ENCODE peak calls at places on chromosomes 6 and 20, in six cellular contexts. G is GM12878, Q is K562, O is GM12891, B is H1, X is HepG2. Y is an unnamed sample.

GRCh38 chr20:5000263-5001173 is 792 bp downstream of the SLC23A2 start:
- DNase-seq in G (no peak), Q (peak), O (no peak), B (no peak), X (peak), Y (peak)

GRCh38 chr20:4053516-4053919 is 38.2 kb upstream of the RNF24 start:
- DNase-seq in G (no peak), Q (no peak), O (no peak), B (no peak), X (no peak), Y (no peak)

GRCh38 chr6:136123464-136123863 is 126.6 kb downstream of the MTFR2 start:
- DNase-seq in G (no peak), Q (no peak), O (no peak), B (no peak), X (no peak), Y (no peak)

GRCh38 chr6:18387061-18387721 is at the start of gene RNF144B:
- DNase-seq in G (peak), Q (no peak), O (no peak), B (peak), X (peak), Y (peak)

GRCh38 chr6:7413151-7413823 is 23.7 kb downstream of the RIOK1 start:
- DNase-seq in G (no peak), Q (no peak), O (no peak), B (no peak), X (no peak), Y (no peak)

GRCh38 chr6:135423649-135424128 is 73.9 kb downstream of the AHI1 start:
- DNase-seq in G (peak), Q (peak), O (no peak), B (no peak), X (peak), Y (no peak)

GRCh38 chr6:90105766-90106165 is 190.9 kb downstream of the BACH2 start:
- DNase-seq in G (no peak), Q (no peak), O (no peak), B (no peak), X (no peak), Y (no peak)

GRCh38 chr20:21291026-21291425 is 12.1 kb upstream of the XRN2 start:
- DNase-seq in G (no peak), Q (no peak), O (no peak), B (no peak), X (no peak), Y (no peak)

GRCh38 chr6:135183532-135184440 is 2.7 kb downstream of the MYB start:
- DNase-seq in G (no peak), Q (peak), O (no peak), B (no peak), X (peak), Y (no peak)

GRCh38 chr6:43842231-43842794 is 72.3 kb downstream of the VEGFA start:
- DNase-seq in G (no peak), Q (no peak), O (no peak), B (no peak), X (no peak), Y (no peak)

GRCh38 chr6:34044945-34045595 is 100.8 kb downstream of the GRM4 start:
- DNase-seq in G (peak), Q (no peak), O (no peak), B (no peak), X (no peak), Y (no peak)

GRCh38 chr6:110629153-110629552 is 152.7 kb upstream of the SLC22A16 start:
- DNase-seq in G (no peak), Q (no peak), O (no peak), B (no peak), X (no peak), Y (no peak)

GRCh38 chr20:37421988-37422387 is 76.0 kb downstream of the SRC start:
- DNase-seq in G (no peak), Q (no peak), O (no peak), B (no peak), X (no peak), Y (no peak)

GRCh38 chr6:16130437-16130891 is 1.6 kb downstream of the MYLIP start:
- DNase-seq in G (no peak), Q (no peak), O (no peak), B (no peak), X (no peak), Y (no peak)

GRCh38 chr6:106883808-106884262 is 90.7 kb downstream of the CD24 start:
- DNase-seq in G (no peak), Q (peak), O (no peak), B (no peak), X (peak), Y (no peak)

GRCh38 chr20:10853176-10853575 is 179.4 kb upstream of the JAG1 start:
- DNase-seq in G (no peak), Q (no peak), O (no peak), B (no peak), X (no peak), Y (no peak)

GRCh38 chr6:82616386-82617028 is 252.9 kb downstream of the TPBG start:
- DNase-seq in G (no peak), Q (no peak), O (no peak), B (no peak), X (no peak), Y (no peak)

GRCh38 chr6:25882066-25882496 is 8.0 kb upstream of the SLC17A3 start:
- DNase-seq in G (no peak), Q (no peak), O (no peak), B (peak), X (no peak), Y (no peak)

GRCh38 chr6:4055420-4056041 is 23.4 kb downstream of the FAM217A start:
- DNase-seq in G (no peak), Q (peak), O (no peak), B (no peak), X (peak), Y (no peak)

GRCh38 chr6:44001318-44001868 is 125.9 kb downstream of the MRPL14 start:
- DNase-seq in G (peak), Q (peak), O (no peak), B (peak), X (peak), Y (no peak)

GRCh38 chr6:38739532-38739931 is 24.4 kb downstream of the DNAH8 start:
- DNase-seq in G (no peak), Q (no peak), O (no peak), B (no peak), X (no peak), Y (no peak)

GRCh38 chr20:45308078-45308778 is at the start of gene MATN4:
- DNase-seq in G (no peak), Q (no peak), O (no peak), B (no peak), X (no peak), Y (no peak)

GRCh38 chr20:45036044-45036755 is 64.7 kb downstream of the KCNS1 start:
- DNase-seq in G (no peak), Q (peak), O (no peak), B (no peak), X (peak), Y (no peak)

GRCh38 chr6:41161380-41161779 is 1.5 kb downstream of the TREM2 start:
- DNase-seq in G (no peak), Q (no peak), O (no peak), B (no peak), X (no peak), Y (no peak)

GRCh38 chr20:24778585-24779031 is 170.5 kb upstream of the CST7 start:
- DNase-seq in G (no peak), Q (no peak), O (no peak), B (no peak), X (no peak), Y (no peak)

GRCh38 chr6:74284266-74284665 is 588.3 kb downstream of the CD109 start:
- DNase-seq in G (no peak), Q (no peak), O (no peak), B (no peak), X (no peak), Y (no peak)

GRCh38 chr20:10665791-10666190 is 8.0 kb downstream of the JAG1 start:
- DNase-seq in G (no peak), Q (no peak), O (no peak), B (no peak), X (no peak), Y (no peak)

GRCh38 chr20:38867062-38867359 is 59.2 kb upstream of the FAM83D start:
- DNase-seq in G (no peak), Q (no peak), O (no peak), B (no peak), X (no peak), Y (no peak)

GRCh38 chr20:38624084-38624483 is 22.5 kb downstream of the ARHGAP40 start:
- DNase-seq in G (no peak), Q (no peak), O (no peak), B (no peak), X (no peak), Y (no peak)

GRCh38 chr6:68718379-68719073 is 83.4 kb downstream of the ADGRB3 start:
- DNase-seq in G (no peak), Q (no peak), O (no peak), B (no peak), X (no peak), Y (no peak)

GRCh38 chr6:25392372-25392771 is 113.2 kb downstream of the CARMIL1 start:
- DNase-seq in G (no peak), Q (no peak), O (no peak), B (no peak), X (no peak), Y (no peak)

GRCh38 chr6:6466967-6467761 is 121.4 kb upstream of the LY86 start:
- DNase-seq in G (no peak), Q (no peak), O (no peak), B (no peak), X (no peak), Y (no peak)

GRCh38 chr6:34657307-34657978 is 39.1 kb downstream of the ILRUN start:
- DNase-seq in G (no peak), Q (peak), O (no peak), B (no peak), X (peak), Y (no peak)

GRCh38 chr6:44276667-44277640 is 6.7 kb downstream of the TMEM151B start:
- DNase-seq in G (no peak), Q (no peak), O (no peak), B (no peak), X (no peak), Y (no peak)

GRCh38 chr6:79631800-79632172 is 657 bp downstream of the SH3BGRL2 start:
- DNase-seq in G (no peak), Q (no peak), O (no peak), B (no peak), X (no peak), Y (no peak)

GRCh38 chr6:123875784-123876183 is 72.1 kb downstream of the NKAIN2 start:
- DNase-seq in G (no peak), Q (no peak), O (no peak), B (no peak), X (no peak), Y (no peak)

GRCh38 chr6:166305562-166306117 is 2.6 kb downstream of the PRR18 start:
- DNase-seq in G (no peak), Q (no peak), O (no peak), B (no peak), X (no peak), Y (no peak)

GRCh38 chr20:50571466-50571865 is 61.3 kb downstream of the PTPN1 start:
- DNase-seq in G (no peak), Q (no peak), O (no peak), B (no peak), X (no peak), Y (no peak)

GRCh38 chr6:166097914-166098522 is 69.6 kb downstream of the TBXT start:
- DNase-seq in G (no peak), Q (peak), O (peak), B (peak), X (peak), Y (peak)

GRCh38 chr6:40336296-40336695 is 250.9 kb downstream of the LRFN2 start:
- DNase-seq in G (no peak), Q (no peak), O (no peak), B (no peak), X (no peak), Y (no peak)

DNA sequence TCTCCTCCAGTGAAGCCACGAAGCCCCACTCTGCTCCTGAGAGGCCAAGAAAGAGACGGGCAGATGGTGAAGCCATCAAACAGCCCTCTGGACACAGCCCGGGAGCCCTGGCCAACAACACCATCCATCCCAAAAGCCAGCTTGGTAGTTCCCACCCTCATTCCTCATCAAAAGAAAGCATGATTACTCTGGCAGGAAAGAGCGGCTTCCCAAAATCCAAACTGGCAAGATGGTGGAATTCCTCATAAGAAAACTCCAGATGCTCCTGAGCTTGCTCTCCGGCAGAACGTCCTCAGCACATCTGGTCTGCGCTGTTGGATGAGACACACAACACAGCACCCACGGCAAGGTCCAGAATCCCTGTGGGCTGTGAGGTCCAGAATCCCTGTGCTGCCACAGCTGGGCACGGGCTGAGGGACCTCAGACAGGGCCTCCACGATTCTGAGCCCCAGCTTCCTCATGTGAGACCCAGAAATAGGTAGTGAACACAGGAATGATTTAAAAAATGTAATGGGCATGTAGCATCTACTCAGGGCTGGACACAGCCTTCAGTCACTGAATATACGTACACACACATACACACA is 52.6 kb downstream of the THBS2 start:
- DNase-seq in G (no peak), Q (no peak), O (no peak), B (no peak), X (no peak), Y (no peak)
- TF ChIP-seq POLR2AphosphoS5 in G (no peak), Q (no peak), O (no peak), B (no peak), X (no peak), Y (no peak)

GRCh38 chr20:58127731-58128130 is 100.7 kb downstream of the ANKRD60 start:
- DNase-seq in G (no peak), Q (no peak), O (no peak), B (no peak), X (peak), Y (no peak)
- TF ChIP-seq TAF1 in G (no peak), Q (no peak), O (no peak), B (no peak), X (no peak), Y (no peak)

GRCh38 chr6:13848553-13849150 is 34.3 kb upstream of the MCUR1 start:
- DNase-seq in G (no peak), Q (no peak), O (no peak), B (no peak), X (no peak), Y (no peak)
- TF ChIP-seq POLR2A in G (no peak), Q (no peak), O (no peak), B (no peak), X (no peak), Y (no peak)

GRCh38 chr6:13795041-13795748 is 19.2 kb downstream of the MCUR1 start:
- DNase-seq in G (peak), Q (peak), O (peak), B (no peak), X (peak), Y (peak)
- TF ChIP-seq POLR2AphosphoS5 in G (no peak), Q (no peak), O (no peak), B (no peak), X (no peak), Y (no peak)